ENCODE peak calls at places on chromosome 16, in four cellular contexts. One of them, this sample, is unnamed.

GRCh38 chr16:80260906-80261311 is 279.9 kb upstream of the DYNLRB2 start:
- DNase-seq in K562: no peak
- DNase-seq in HepG2: no peak
- DNase-seq in HCT116: no peak
- DNase-seq in this sample: no peak

GRCh38 chr16:4283939-4284338 is 11.1 kb upstream of the TFAP4 start:
- DNase-seq in K562: no peak
- DNase-seq in HepG2: no peak
- DNase-seq in HCT116: no peak
- DNase-seq in this sample: no peak

GRCh38 chr16:30876867-30877266 is 17.0 kb downstream of the BCL7C start:
- DNase-seq in K562: peak; percentile 41
- DNase-seq in HepG2: peak; percentile 62
- DNase-seq in HCT116: no peak
- DNase-seq in this sample: no peak

GRCh38 chr16:58137581-58137980 is 8.4 kb upstream of the CFAP20 start:
- DNase-seq in K562: no peak
- DNase-seq in HepG2: no peak
- DNase-seq in HCT116: no peak
- DNase-seq in this sample: no peak

GRCh38 chr16:71449020-71449419 is 7.2 kb upstream of the TLE7 start:
- DNase-seq in K562: no peak
- DNase-seq in HepG2: no peak
- DNase-seq in HCT116: no peak
- DNase-seq in this sample: no peak

GRCh38 chr16:50273888-50274770 is 7.8 kb downstream of the ADCY7 start:
- DNase-seq in K562: peak; percentile 54
- DNase-seq in HepG2: no peak
- DNase-seq in HCT116: no peak
- DNase-seq in this sample: no peak

GRCh38 chr16:55470533-55471371 is 8.2 kb upstream of the MMP2 start:
- DNase-seq in K562: no peak
- DNase-seq in HepG2: no peak
- DNase-seq in HCT116: no peak
- DNase-seq in this sample: no peak

GRCh38 chr16:66603537-66604375 is 748 bp upstream of the CMTM3 start:
- DNase-seq in K562: peak; percentile 78
- DNase-seq in HepG2: peak; percentile 57
- DNase-seq in HCT116: no peak
- DNase-seq in this sample: no peak

GRCh38 chr16:58128721-58129096 is 472 bp downstream of the CFAP20 start:
- DNase-seq in K562: peak; percentile 67
- DNase-seq in HepG2: no peak
- DNase-seq in HCT116: no peak
- DNase-seq in this sample: no peak

GRCh38 chr16:86512301-86512859 is 2.1 kb downstream of the FOXF1 start:
- DNase-seq in K562: no peak
- DNase-seq in HepG2: no peak
- DNase-seq in HCT116: no peak
- DNase-seq in this sample: no peak

GRCh38 chr16:3283525-3284447 is 495 bp downstream of the ZNF263 start:
- DNase-seq in K562: no peak
- DNase-seq in HepG2: no peak
- DNase-seq in HCT116: no peak
- DNase-seq in this sample: no peak

GRCh38 chr16:76035689-76036088 is 241.5 kb upstream of the CNTNAP4 start:
- DNase-seq in K562: no peak
- DNase-seq in HepG2: no peak
- DNase-seq in HCT116: peak; percentile 2
- DNase-seq in this sample: no peak

GRCh38 chr16:85449195-85449884 is 163.8 kb upstream of the GSE1 start:
- DNase-seq in K562: no peak
- DNase-seq in HepG2: peak; percentile 61
- DNase-seq in HCT116: no peak
- DNase-seq in this sample: no peak
- TF ChIP-seq SIN3A in K562: no peak
- TF ChIP-seq SIN3A in HepG2: peak; percentile 42
- TF ChIP-seq SIN3A in HCT116: no peak
- TF ChIP-seq SIN3A in this sample: no peak

DNA sequence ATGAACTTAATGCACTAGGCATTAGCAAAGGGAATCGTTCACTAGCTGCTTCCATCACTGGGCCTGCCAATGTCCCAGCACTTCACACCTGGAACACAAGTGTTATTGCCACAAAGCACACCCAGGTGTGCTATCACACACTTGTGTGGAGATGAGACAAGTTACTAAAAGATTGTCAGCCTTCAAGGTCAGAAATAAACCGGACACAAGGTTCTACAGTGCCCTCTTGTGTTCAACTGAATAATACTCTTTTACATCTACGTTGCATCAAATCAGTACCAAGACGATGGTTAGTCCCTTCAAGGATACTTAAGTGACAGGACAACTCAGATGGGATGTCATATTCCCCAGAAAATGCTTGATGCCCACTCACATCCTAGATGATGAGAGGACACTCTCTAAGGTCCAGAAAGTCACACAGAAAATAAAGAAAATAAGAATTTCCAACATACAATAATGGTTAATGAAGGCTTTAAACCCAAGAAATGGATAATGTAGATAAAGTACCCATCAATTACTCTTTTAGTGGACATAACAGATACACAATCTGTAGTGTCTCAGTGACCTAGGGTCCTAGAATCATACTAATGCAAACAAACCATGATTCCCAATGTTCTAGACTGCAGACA is 16.4 kb upstream of the GLG1 start:
- DNase-seq in K562: peak; percentile 38
- DNase-seq in HepG2: peak; percentile 55
- DNase-seq in HCT116: no peak
- DNase-seq in this sample: no peak
- TF ChIP-seq SIN3A in K562: no peak
- TF ChIP-seq SIN3A in HepG2: no peak
- TF ChIP-seq SIN3A in HCT116: no peak
- TF ChIP-seq SIN3A in this sample: no peak

DNA sequence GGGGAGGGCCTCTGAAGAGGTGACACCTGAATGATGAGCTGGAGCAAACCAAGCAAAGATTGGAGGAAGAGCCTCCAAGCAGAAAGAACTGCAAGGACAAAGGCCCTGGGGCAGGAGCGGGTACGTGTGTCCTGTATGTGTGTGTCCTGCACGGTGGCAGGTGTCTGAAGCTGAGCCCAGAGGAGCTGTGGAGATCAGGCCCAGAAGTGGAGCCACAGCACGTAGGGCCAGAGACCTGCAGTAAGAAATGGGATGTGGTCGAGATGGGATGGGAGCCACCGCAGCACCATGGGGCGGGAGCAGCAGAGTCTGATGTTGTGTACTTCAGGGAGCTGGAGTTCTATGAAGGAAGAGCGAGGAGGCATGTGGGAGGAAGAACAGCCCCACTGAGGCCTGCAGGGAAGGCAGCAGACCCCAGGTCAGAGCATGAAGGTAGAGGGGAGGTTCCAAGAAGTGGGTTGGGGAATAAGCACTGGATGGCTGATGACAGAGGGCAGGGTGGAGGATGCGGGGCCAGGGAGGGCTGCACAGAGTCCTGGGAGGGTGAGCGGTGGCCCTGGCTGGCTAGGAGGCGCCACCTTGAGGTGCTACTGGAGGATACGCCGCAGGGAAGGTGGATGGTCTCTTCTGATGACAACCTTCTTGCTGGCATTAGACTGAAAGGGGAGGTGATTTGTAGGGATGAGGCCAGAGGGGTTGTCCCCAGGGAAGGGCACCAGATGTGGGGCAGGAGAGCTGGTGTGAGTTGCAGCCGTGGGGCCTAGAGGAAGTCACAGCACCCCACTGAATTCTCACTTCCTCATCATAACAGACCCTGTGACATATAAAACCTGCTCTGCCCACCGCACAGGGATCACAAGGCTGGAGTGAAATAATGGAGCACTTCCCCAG is 10.6 kb upstream of the CETP start:
- DNase-seq in K562: peak; percentile 55
- DNase-seq in HepG2: peak; percentile 61
- DNase-seq in HCT116: no peak
- DNase-seq in this sample: no peak
- TF ChIP-seq SIN3A in K562: no peak
- TF ChIP-seq SIN3A in HepG2: no peak
- TF ChIP-seq SIN3A in HCT116: no peak
- TF ChIP-seq SIN3A in this sample: no peak

DNA sequence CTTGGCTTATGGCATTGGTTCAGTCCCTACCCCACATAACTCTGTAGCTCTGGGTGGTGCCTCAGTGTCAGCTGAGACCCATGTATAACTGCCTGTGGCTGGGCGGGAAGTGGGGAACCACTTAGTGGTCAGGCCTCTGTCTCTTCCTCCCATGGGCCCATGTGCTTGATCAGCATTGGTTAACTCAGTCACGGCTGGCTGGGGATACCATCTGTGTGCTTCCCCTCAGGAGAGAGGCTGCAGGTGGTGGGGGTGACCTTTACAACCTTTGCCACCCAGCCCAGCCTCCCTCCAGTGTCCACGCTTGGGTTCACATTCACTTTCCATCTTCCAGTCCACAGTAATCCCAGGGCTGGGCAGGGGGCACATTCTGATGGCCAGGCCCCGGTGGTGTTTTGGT is 10.3 kb upstream of the NFATC3 start:
- DNase-seq in K562: no peak
- DNase-seq in HepG2: no peak
- DNase-seq in HCT116: no peak
- DNase-seq in this sample: no peak
- TF ChIP-seq SIN3A in K562: no peak
- TF ChIP-seq SIN3A in HepG2: no peak
- TF ChIP-seq SIN3A in HCT116: no peak
- TF ChIP-seq SIN3A in this sample: no peak

GRCh38 chr16:78005881-78006280 is 16.5 kb upstream of the CLEC3A start:
- DNase-seq in K562: peak; percentile 37
- DNase-seq in HepG2: no peak
- DNase-seq in HCT116: peak; percentile 16
- DNase-seq in this sample: no peak

GRCh38 chr16:78007121-78007520 is 15.2 kb upstream of the CLEC3A start:
- DNase-seq in K562: no peak
- DNase-seq in HepG2: no peak
- DNase-seq in HCT116: no peak
- DNase-seq in this sample: no peak

GRCh38 chr16:78002915-78003538 is 19.3 kb upstream of the CLEC3A start:
- DNase-seq in K562: peak; percentile 85
- DNase-seq in HepG2: peak; percentile 76
- DNase-seq in HCT116: peak; percentile 91
- DNase-seq in this sample: peak; percentile 38

DNA sequence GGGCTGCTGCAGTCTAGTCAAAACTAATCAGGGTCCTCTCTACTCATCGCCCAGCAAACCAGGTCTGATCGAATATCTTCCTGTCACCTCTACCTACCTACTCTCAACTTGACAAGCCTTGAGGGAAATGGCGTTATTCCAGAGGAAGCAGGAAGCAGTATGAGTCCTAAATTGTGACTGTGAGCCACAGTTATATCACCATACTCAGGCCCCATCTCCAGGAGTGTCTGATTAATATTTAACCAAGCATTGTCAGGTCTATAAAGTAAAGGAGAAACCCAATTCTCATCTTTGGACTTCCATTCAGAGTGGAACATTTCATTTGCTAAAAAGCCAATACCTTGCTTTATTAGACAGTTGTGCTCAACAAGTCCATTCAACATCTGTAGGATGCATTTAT is 17.8 kb upstream of the CLEC3A start:
- DNase-seq in K562: no peak
- DNase-seq in HepG2: peak; percentile 23
- DNase-seq in HCT116: no peak
- DNase-seq in this sample: no peak
- TF ChIP-seq SIN3A in K562: no peak
- TF ChIP-seq SIN3A in HepG2: no peak
- TF ChIP-seq SIN3A in HCT116: no peak
- TF ChIP-seq SIN3A in this sample: no peak

GRCh38 chr16:89633064-89633631 is 19.7 kb downstream of the DPEP1 start:
- DNase-seq in K562: no peak
- DNase-seq in HepG2: no peak
- DNase-seq in HCT116: peak; percentile 21
- DNase-seq in this sample: no peak
- TF ChIP-seq SIN3A in K562: no peak
- TF ChIP-seq SIN3A in HepG2: no peak
- TF ChIP-seq SIN3A in HCT116: no peak
- TF ChIP-seq SIN3A in this sample: no peak